ENCODE peak calls at places on chromosomes 6 and 20, in nine cellular contexts. One of them, this sample, is unnamed.
A peak's percentile ranks its signal among the peaks of the same experiment; 100 is the strongest.

GRCh38 chr20:33516882-33517281 is 27.0 kb downstream of the CBFA2T2 start:
- DNase-seq in left ventricle myocardium inferior: no peak
- DNase-seq in A549: no peak
- DNase-seq in left lung: no peak
- DNase-seq in endothelial cell of umbilical vein: peak; percentile 27
- DNase-seq in ovary: no peak
- DNase-seq in iPS DF 6.9: no peak
- DNase-seq in right lobe of liver: no peak
- DNase-seq in dorsolateral prefrontal cortex: no peak
- DNase-seq in this sample: no peak

GRCh38 chr6:126661646-126662045 is 321.7 kb downstream of the CENPW start:
- DNase-seq in right lobe of liver: no peak
- DNase-seq in ovary: no peak
- DNase-seq in endothelial cell of umbilical vein: no peak
- DNase-seq in A549: no peak
- DNase-seq in left ventricle myocardium inferior: no peak
- DNase-seq in iPS DF 6.9: no peak
- DNase-seq in left lung: no peak
- DNase-seq in dorsolateral prefrontal cortex: no peak
- DNase-seq in this sample: no peak

GRCh38 chr6:138493413-138493812 is 5.9 kb downstream of the NHSL1 start:
- DNase-seq in dorsolateral prefrontal cortex: no peak
- DNase-seq in iPS DF 6.9: no peak
- DNase-seq in left lung: no peak
- DNase-seq in endothelial cell of umbilical vein: no peak
- DNase-seq in right lobe of liver: no peak
- DNase-seq in ovary: no peak
- DNase-seq in A549: no peak
- DNase-seq in left ventricle myocardium inferior: no peak
- DNase-seq in this sample: no peak

GRCh38 chr6:17101422-17102257 is at the start of gene STMND1:
- DNase-seq in A549: peak; percentile 27
- DNase-seq in endothelial cell of umbilical vein: peak; percentile 17
- DNase-seq in left lung: peak; percentile 73
- DNase-seq in dorsolateral prefrontal cortex: peak; percentile 51
- DNase-seq in left ventricle myocardium inferior: peak; percentile 25
- DNase-seq in iPS DF 6.9: no peak
- DNase-seq in ovary: peak; percentile 39
- DNase-seq in right lobe of liver: peak; percentile 77
- DNase-seq in this sample: peak; percentile 80

GRCh38 chr20:12640255-12640654 is 368.5 kb upstream of the SPTLC3 start:
- DNase-seq in dorsolateral prefrontal cortex: no peak
- DNase-seq in left lung: no peak
- DNase-seq in A549: no peak
- DNase-seq in iPS DF 6.9: no peak
- DNase-seq in endothelial cell of umbilical vein: no peak
- DNase-seq in right lobe of liver: peak; percentile 58
- DNase-seq in left ventricle myocardium inferior: no peak
- DNase-seq in ovary: no peak
- DNase-seq in this sample: peak; percentile 44

GRCh38 chr20:61754976-61755778 is 310.5 kb downstream of the TAF4 start:
- DNase-seq in endothelial cell of umbilical vein: no peak
- DNase-seq in right lobe of liver: peak; percentile 2
- DNase-seq in ovary: no peak
- DNase-seq in iPS DF 6.9: no peak
- DNase-seq in A549: no peak
- DNase-seq in dorsolateral prefrontal cortex: no peak
- DNase-seq in left lung: peak; percentile 31
- DNase-seq in left ventricle myocardium inferior: no peak
- DNase-seq in this sample: no peak

GRCh38 chr6:157380458-157380778 is 572 bp upstream of the ZDHHC14 start:
- DNase-seq in left lung: no peak
- DNase-seq in dorsolateral prefrontal cortex: no peak
- DNase-seq in right lobe of liver: no peak
- DNase-seq in left ventricle myocardium inferior: peak; percentile 22
- DNase-seq in iPS DF 6.9: no peak
- DNase-seq in A549: no peak
- DNase-seq in endothelial cell of umbilical vein: no peak
- DNase-seq in ovary: no peak
- DNase-seq in this sample: no peak

GRCh38 chr20:62501801-62502495 is 26.2 kb upstream of the GATA5 start:
- DNase-seq in left lung: no peak
- DNase-seq in ovary: no peak
- DNase-seq in right lobe of liver: no peak
- DNase-seq in A549: no peak
- DNase-seq in dorsolateral prefrontal cortex: no peak
- DNase-seq in iPS DF 6.9: no peak
- DNase-seq in left ventricle myocardium inferior: no peak
- DNase-seq in endothelial cell of umbilical vein: peak; percentile 65
- DNase-seq in this sample: no peak

GRCh38 chr6:53800976-53801375 is 6.2 kb downstream of the LRRC1 start:
- DNase-seq in ovary: no peak
- DNase-seq in dorsolateral prefrontal cortex: no peak
- DNase-seq in left lung: no peak
- DNase-seq in A549: no peak
- DNase-seq in iPS DF 6.9: no peak
- DNase-seq in left ventricle myocardium inferior: no peak
- DNase-seq in right lobe of liver: no peak
- DNase-seq in endothelial cell of umbilical vein: no peak
- DNase-seq in this sample: no peak

GRCh38 chr6:66568271-66568670 is 861.2 kb upstream of the EYS start:
- DNase-seq in iPS DF 6.9: no peak
- DNase-seq in A549: no peak
- DNase-seq in ovary: no peak
- DNase-seq in left ventricle myocardium inferior: no peak
- DNase-seq in dorsolateral prefrontal cortex: no peak
- DNase-seq in left lung: no peak
- DNase-seq in endothelial cell of umbilical vein: no peak
- DNase-seq in right lobe of liver: no peak
- DNase-seq in this sample: no peak

GRCh38 chr6:22113046-22113766 is 183.6 kb downstream of the PRL start:
- DNase-seq in ovary: peak; percentile 46
- DNase-seq in iPS DF 6.9: no peak
- DNase-seq in left lung: no peak
- DNase-seq in left ventricle myocardium inferior: no peak
- DNase-seq in A549: peak; percentile 55
- DNase-seq in endothelial cell of umbilical vein: peak; percentile 98
- DNase-seq in dorsolateral prefrontal cortex: no peak
- DNase-seq in right lobe of liver: no peak
- DNase-seq in this sample: no peak

GRCh38 chr20:10739575-10739974 is 65.8 kb upstream of the JAG1 start:
- DNase-seq in ovary: no peak
- DNase-seq in right lobe of liver: no peak
- DNase-seq in A549: no peak
- DNase-seq in left lung: no peak
- DNase-seq in dorsolateral prefrontal cortex: no peak
- DNase-seq in endothelial cell of umbilical vein: peak; percentile 47
- DNase-seq in left ventricle myocardium inferior: no peak
- DNase-seq in iPS DF 6.9: no peak
- DNase-seq in this sample: no peak

GRCh38 chr6:167475947-167476346 is 151.1 kb downstream of the TTLL2 start:
- DNase-seq in ovary: no peak
- DNase-seq in A549: no peak
- DNase-seq in iPS DF 6.9: peak; percentile 43
- DNase-seq in right lobe of liver: no peak
- DNase-seq in left lung: no peak
- DNase-seq in left ventricle myocardium inferior: no peak
- DNase-seq in dorsolateral prefrontal cortex: no peak
- DNase-seq in endothelial cell of umbilical vein: no peak
- DNase-seq in this sample: no peak

GRCh38 chr6:148407372-148407771 is 64.7 kb downstream of the SASH1 start:
- DNase-seq in ovary: no peak
- DNase-seq in A549: no peak
- DNase-seq in dorsolateral prefrontal cortex: no peak
- DNase-seq in right lobe of liver: no peak
- DNase-seq in iPS DF 6.9: no peak
- DNase-seq in left lung: no peak
- DNase-seq in left ventricle myocardium inferior: no peak
- DNase-seq in endothelial cell of umbilical vein: peak; percentile 97
- DNase-seq in this sample: no peak

GRCh38 chr20:62742550-62742949 is 33.9 kb downstream of the NTSR1 start:
- DNase-seq in iPS DF 6.9: no peak
- DNase-seq in dorsolateral prefrontal cortex: peak; percentile 12
- DNase-seq in A549: no peak
- DNase-seq in right lobe of liver: no peak
- DNase-seq in left ventricle myocardium inferior: peak; percentile 1
- DNase-seq in ovary: no peak
- DNase-seq in left lung: no peak
- DNase-seq in endothelial cell of umbilical vein: no peak
- DNase-seq in this sample: no peak

GRCh38 chr6:170247178-170247701 is 43.6 kb downstream of the DLL1 start:
- DNase-seq in left lung: peak; percentile 63
- DNase-seq in right lobe of liver: no peak
- DNase-seq in iPS DF 6.9: no peak
- DNase-seq in A549: no peak
- DNase-seq in left ventricle myocardium inferior: no peak
- DNase-seq in endothelial cell of umbilical vein: no peak
- DNase-seq in dorsolateral prefrontal cortex: no peak
- DNase-seq in ovary: peak; percentile 54
- DNase-seq in this sample: peak; percentile 48

GRCh38 chr6:6682225-6682624 is 93.7 kb downstream of the LY86 start:
- DNase-seq in iPS DF 6.9: no peak
- DNase-seq in left lung: no peak
- DNase-seq in right lobe of liver: no peak
- DNase-seq in left ventricle myocardium inferior: no peak
- DNase-seq in ovary: no peak
- DNase-seq in A549: no peak
- DNase-seq in dorsolateral prefrontal cortex: no peak
- DNase-seq in endothelial cell of umbilical vein: no peak
- DNase-seq in this sample: no peak

GRCh38 chr6:6686176-6686575 is 97.7 kb downstream of the LY86 start:
- DNase-seq in iPS DF 6.9: no peak
- DNase-seq in right lobe of liver: no peak
- DNase-seq in left ventricle myocardium inferior: no peak
- DNase-seq in endothelial cell of umbilical vein: no peak
- DNase-seq in left lung: no peak
- DNase-seq in ovary: no peak
- DNase-seq in dorsolateral prefrontal cortex: no peak
- DNase-seq in A549: no peak
- DNase-seq in this sample: no peak

GRCh38 chr6:6685249-6685667 is 96.7 kb downstream of the LY86 start:
- DNase-seq in endothelial cell of umbilical vein: no peak
- DNase-seq in A549: no peak
- DNase-seq in dorsolateral prefrontal cortex: no peak
- DNase-seq in left ventricle myocardium inferior: no peak
- DNase-seq in right lobe of liver: no peak
- DNase-seq in iPS DF 6.9: no peak
- DNase-seq in left lung: no peak
- DNase-seq in ovary: no peak
- DNase-seq in this sample: no peak

GRCh38 chr6:6684365-6684833 is 95.9 kb downstream of the LY86 start:
- DNase-seq in A549: no peak
- DNase-seq in iPS DF 6.9: no peak
- DNase-seq in dorsolateral prefrontal cortex: no peak
- DNase-seq in right lobe of liver: no peak
- DNase-seq in left ventricle myocardium inferior: no peak
- DNase-seq in endothelial cell of umbilical vein: no peak
- DNase-seq in left lung: no peak
- DNase-seq in ovary: no peak
- DNase-seq in this sample: no peak

DNA sequence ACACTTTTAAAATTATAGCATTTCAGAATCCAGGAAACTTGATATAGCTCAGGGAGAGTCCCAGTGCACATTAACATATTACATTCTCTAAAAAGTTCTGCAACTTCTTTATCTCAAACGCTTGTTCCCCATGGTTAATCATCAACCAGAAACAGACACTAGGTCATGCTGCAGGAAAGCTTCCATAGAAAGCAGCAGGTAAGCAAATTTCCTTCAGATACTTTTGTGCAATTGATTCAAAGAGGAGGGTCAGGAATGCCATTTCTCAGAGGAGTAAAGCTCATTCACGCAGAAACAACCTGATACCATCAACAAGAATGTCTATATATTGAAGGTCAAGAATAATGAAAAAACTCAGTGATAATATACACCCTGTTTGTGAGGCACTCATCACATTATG is 95.4 kb downstream of the LY86 start:
- DNase-seq in left ventricle myocardium inferior: no peak
- DNase-seq in endothelial cell of umbilical vein: no peak
- DNase-seq in right lobe of liver: no peak
- DNase-seq in iPS DF 6.9: no peak
- DNase-seq in left lung: no peak
- DNase-seq in ovary: no peak
- DNase-seq in dorsolateral prefrontal cortex: no peak
- DNase-seq in A549: no peak
- DNase-seq in this sample: no peak
- H3K27ac ChIP-seq in left ventricle myocardium inferior: no peak overlapping the region
- H3K27ac ChIP-seq in endothelial cell of umbilical vein: no peak overlapping the region
- H3K27ac ChIP-seq in right lobe of liver: peak overlapping the region; percentile 33
- H3K27ac ChIP-seq in iPS DF 6.9: no peak overlapping the region
- H3K27ac ChIP-seq in left lung: peak overlapping the region; percentile 77
- H3K27ac ChIP-seq in ovary: no peak overlapping the region
- H3K27ac ChIP-seq in dorsolateral prefrontal cortex: no peak overlapping the region
- H3K27ac ChIP-seq in A549: no peak overlapping the region
- H3K27ac ChIP-seq in this sample: no peak overlapping the region

DNA sequence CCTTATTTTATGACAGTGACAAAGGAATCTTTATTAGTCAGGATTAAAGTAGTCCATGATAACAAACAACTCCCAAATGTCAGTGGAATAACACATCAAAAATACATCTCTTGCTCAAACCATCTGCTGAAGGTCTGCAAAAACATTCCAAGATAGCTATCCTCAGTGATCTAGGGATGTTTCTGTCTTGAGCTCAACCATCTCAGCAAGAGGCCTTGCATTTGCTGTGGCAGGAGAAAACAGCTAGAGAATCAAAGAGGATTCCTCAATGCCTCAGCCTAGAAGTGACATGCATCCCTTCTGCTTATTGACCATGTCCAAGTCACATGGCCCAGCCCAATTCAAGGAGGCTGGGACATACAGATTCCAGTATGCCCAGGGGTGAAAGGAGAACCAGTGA is 269.4 kb downstream of the PLCB1 start:
- DNase-seq in A549: no peak
- DNase-seq in dorsolateral prefrontal cortex: no peak
- DNase-seq in iPS DF 6.9: no peak
- DNase-seq in ovary: no peak
- DNase-seq in right lobe of liver: no peak
- DNase-seq in left lung: no peak
- DNase-seq in left ventricle myocardium inferior: no peak
- DNase-seq in endothelial cell of umbilical vein: no peak
- DNase-seq in this sample: no peak
- H3K27ac ChIP-seq in A549: no peak overlapping the region
- H3K27ac ChIP-seq in dorsolateral prefrontal cortex: no peak overlapping the region
- H3K27ac ChIP-seq in iPS DF 6.9: no peak overlapping the region
- H3K27ac ChIP-seq in ovary: no peak overlapping the region
- H3K27ac ChIP-seq in right lobe of liver: no peak overlapping the region
- H3K27ac ChIP-seq in left lung: no peak overlapping the region
- H3K27ac ChIP-seq in left ventricle myocardium inferior: no peak overlapping the region
- H3K27ac ChIP-seq in endothelial cell of umbilical vein: no peak overlapping the region
- H3K27ac ChIP-seq in this sample: no peak overlapping the region

GRCh38 chr20:51801220-51801991 is 915 bp downstream of the SALL4 start:
- DNase-seq in right lobe of liver: peak; percentile 28
- DNase-seq in endothelial cell of umbilical vein: no peak
- DNase-seq in dorsolateral prefrontal cortex: no peak
- DNase-seq in iPS DF 6.9: no peak
- DNase-seq in left ventricle myocardium inferior: no peak
- DNase-seq in A549: peak; percentile 44
- DNase-seq in left lung: no peak
- DNase-seq in ovary: no peak
- DNase-seq in this sample: no peak
- H3K27ac ChIP-seq in right lobe of liver: no peak overlapping the region
- H3K27ac ChIP-seq in endothelial cell of umbilical vein: no peak overlapping the region
- H3K27ac ChIP-seq in dorsolateral prefrontal cortex: no peak overlapping the region
- H3K27ac ChIP-seq in iPS DF 6.9: no peak overlapping the region
- H3K27ac ChIP-seq in left ventricle myocardium inferior: no peak overlapping the region
- H3K27ac ChIP-seq in A549: peak overlapping the region; percentile 96
- H3K27ac ChIP-seq in left lung: no peak overlapping the region
- H3K27ac ChIP-seq in ovary: no peak overlapping the region
- H3K27ac ChIP-seq in this sample: peak overlapping the region; percentile 1

GRCh38 chr6:105488521-105489212 is 85.8 kb upstream of the PREP start:
- DNase-seq in ovary: no peak
- DNase-seq in A549: no peak
- DNase-seq in left ventricle myocardium inferior: no peak
- DNase-seq in right lobe of liver: no peak
- DNase-seq in iPS DF 6.9: no peak
- DNase-seq in left lung: no peak
- DNase-seq in dorsolateral prefrontal cortex: no peak
- DNase-seq in endothelial cell of umbilical vein: peak; percentile 76
- DNase-seq in this sample: peak; percentile 40
- H3K27ac ChIP-seq in ovary: no peak overlapping the region
- H3K27ac ChIP-seq in A549: peak overlapping the region; percentile 55
- H3K27ac ChIP-seq in left ventricle myocardium inferior: peak overlapping the region; percentile 64
- H3K27ac ChIP-seq in right lobe of liver: no peak overlapping the region
- H3K27ac ChIP-seq in iPS DF 6.9: no peak overlapping the region
- H3K27ac ChIP-seq in left lung: peak overlapping the region; percentile 31
- H3K27ac ChIP-seq in dorsolateral prefrontal cortex: no peak overlapping the region
- H3K27ac ChIP-seq in endothelial cell of umbilical vein: peak overlapping the region; percentile 38
- H3K27ac ChIP-seq in this sample: no peak overlapping the region

This sample was measured in testis.